ENCODE peak calls at places on chromosomes 11 and 22, in seven cellular contexts. D, E, V, P, W, L and T are unnamed samples.

GRCh38 chr11:38014405-38014804 is 1416.4 kb upstream of the RAG2 start:
- DNase-seq in D (no peak), E (no peak), V (no peak), P (no peak), W (no peak), L (no peak), T (no peak)

GRCh38 chr11:123041185-123041584 is 20.8 kb downstream of the HSPA8 start:
- DNase-seq in D (no peak), E (no peak), V (no peak), P (no peak), W (no peak), L (no peak), T (no peak)

GRCh38 chr11:130798280-130798679 is 118.0 kb downstream of the SNX19 start:
- DNase-seq in D (no peak), E (no peak), V (no peak), P (no peak), W (no peak), L (no peak), T (no peak)

GRCh38 chr11:94129505-94130335 is 1.1 kb downstream of the PANX1 start:
- DNase-seq in D (no peak), E (no peak), V (peak; percentile 43), P (no peak), W (peak; percentile 15), L (peak; percentile 16), T (no peak)

GRCh38 chr22:24878969-24879368 is 67.5 kb downstream of the LHFPL7 start:
- DNase-seq in D (no peak), E (no peak), V (no peak), P (no peak), W (no peak), L (no peak), T (no peak)

GRCh38 chr22:29044657-29045176 is 16.9 kb downstream of the C22orf31 start:
- DNase-seq in D (no peak), E (no peak), V (no peak), P (no peak), W (no peak), L (no peak), T (no peak)

GRCh38 chr11:8610532-8611116 is 16.6 kb upstream of the STK33 start:
- DNase-seq in D (no peak), E (no peak), V (no peak), P (no peak), W (no peak), L (no peak), T (no peak)

GRCh38 chr22:30371321-30371720 is 14.5 kb downstream of the CCDC157 start:
- DNase-seq in D (no peak), E (no peak), V (no peak), P (no peak), W (no peak), L (no peak), T (no peak)

GRCh38 chr11:70324354-70325115 is 54.0 kb downstream of the PPFIA1 start:
- DNase-seq in D (peak; percentile 30), E (no peak), V (no peak), P (no peak), W (no peak), L (no peak), T (peak; percentile 78)

GRCh38 chr11:72740562-72741428 is 11.4 kb downstream of the ARAP1 start:
- DNase-seq in D (no peak), E (no peak), V (no peak), P (no peak), W (no peak), L (no peak), T (no peak)